ENCODE peak calls at places on chromosomes 12 and 14, in nine cellular contexts. One of them, this sample, is unnamed.

GRCh38 chr14:106060576-106060975 is 534.2 kb downstream of the TMEM121 start:
- DNase-seq in colonic mucosa: no peak
- DNase-seq in astrocyte of the cerebellum: no peak
- DNase-seq in HCT116: no peak
- DNase-seq in body of pancreas: no peak
- DNase-seq in MCF 10A: no peak
- DNase-seq in left ventricle myocardium inferior: no peak
- DNase-seq in heart left ventricle: no peak
- DNase-seq in osteocyte: no peak
- DNase-seq in this sample: no peak

GRCh38 chr14:67943947-67944346 is 124.4 kb downstream of the RAD51B start:
- DNase-seq in body of pancreas: peak
- DNase-seq in osteocyte: no peak
- DNase-seq in colonic mucosa: peak
- DNase-seq in left ventricle myocardium inferior: peak
- DNase-seq in MCF 10A: peak
- DNase-seq in astrocyte of the cerebellum: peak
- DNase-seq in HCT116: peak
- DNase-seq in heart left ventricle: peak
- DNase-seq in this sample: no peak

GRCh38 chr14:84894254-84894653 is 635.7 kb upstream of the FLRT2 start:
- DNase-seq in left ventricle myocardium inferior: no peak
- DNase-seq in MCF 10A: no peak
- DNase-seq in heart left ventricle: no peak
- DNase-seq in body of pancreas: no peak
- DNase-seq in osteocyte: no peak
- DNase-seq in HCT116: no peak
- DNase-seq in astrocyte of the cerebellum: no peak
- DNase-seq in colonic mucosa: no peak
- DNase-seq in this sample: no peak

GRCh38 chr12:54997914-54998507 is 13.4 kb upstream of the TESPA1 start:
- DNase-seq in HCT116: no peak
- DNase-seq in left ventricle myocardium inferior: no peak
- DNase-seq in astrocyte of the cerebellum: no peak
- DNase-seq in body of pancreas: no peak
- DNase-seq in colonic mucosa: no peak
- DNase-seq in osteocyte: no peak
- DNase-seq in heart left ventricle: no peak
- DNase-seq in MCF 10A: no peak
- DNase-seq in this sample: no peak

GRCh38 chr14:35387209-35387608 is 17.3 kb downstream of the NFKBIA start:
- DNase-seq in left ventricle myocardium inferior: no peak
- DNase-seq in MCF 10A: no peak
- DNase-seq in astrocyte of the cerebellum: no peak
- DNase-seq in heart left ventricle: no peak
- DNase-seq in HCT116: no peak
- DNase-seq in colonic mucosa: no peak
- DNase-seq in body of pancreas: no peak
- DNase-seq in osteocyte: no peak
- DNase-seq in this sample: no peak

GRCh38 chr12:52147367-52147972 is 44.3 kb downstream of the KRT80 start:
- DNase-seq in heart left ventricle: peak
- DNase-seq in HCT116: peak
- DNase-seq in astrocyte of the cerebellum: peak
- DNase-seq in colonic mucosa: peak
- DNase-seq in osteocyte: peak
- DNase-seq in MCF 10A: peak
- DNase-seq in body of pancreas: peak
- DNase-seq in left ventricle myocardium inferior: peak
- DNase-seq in this sample: no peak

GRCh38 chr12:68279227-68280054 is 26.0 kb upstream of the IL22 start:
- DNase-seq in body of pancreas: no peak
- DNase-seq in astrocyte of the cerebellum: no peak
- DNase-seq in left ventricle myocardium inferior: no peak
- DNase-seq in osteocyte: no peak
- DNase-seq in MCF 10A: no peak
- DNase-seq in colonic mucosa: no peak
- DNase-seq in HCT116: no peak
- DNase-seq in heart left ventricle: no peak
- DNase-seq in this sample: no peak

GRCh38 chr12:119838781-119839180 is 38.3 kb downstream of the CIT start:
- DNase-seq in heart left ventricle: no peak
- DNase-seq in astrocyte of the cerebellum: no peak
- DNase-seq in left ventricle myocardium inferior: no peak
- DNase-seq in MCF 10A: no peak
- DNase-seq in colonic mucosa: no peak
- DNase-seq in osteocyte: no peak
- DNase-seq in body of pancreas: no peak
- DNase-seq in HCT116: no peak
- DNase-seq in this sample: no peak

GRCh38 chr12:27293463-27293862 is 39.2 kb upstream of the BMAL2 start:
- DNase-seq in colonic mucosa: peak
- DNase-seq in astrocyte of the cerebellum: peak
- DNase-seq in MCF 10A: no peak
- DNase-seq in left ventricle myocardium inferior: peak
- DNase-seq in HCT116: no peak
- DNase-seq in body of pancreas: peak
- DNase-seq in heart left ventricle: no peak
- DNase-seq in osteocyte: no peak
- DNase-seq in this sample: peak

GRCh38 chr14:24367506-24368214 is at the start of gene NFATC4:
- DNase-seq in HCT116: peak
- DNase-seq in body of pancreas: peak
- DNase-seq in MCF 10A: peak
- DNase-seq in colonic mucosa: peak
- DNase-seq in osteocyte: peak
- DNase-seq in left ventricle myocardium inferior: peak
- DNase-seq in astrocyte of the cerebellum: peak
- DNase-seq in heart left ventricle: peak
- DNase-seq in this sample: peak

GRCh38 chr14:102898776-102899515 is 23.5 kb upstream of the AMN start:
- DNase-seq in osteocyte: no peak
- DNase-seq in left ventricle myocardium inferior: no peak
- DNase-seq in MCF 10A: no peak
- DNase-seq in astrocyte of the cerebellum: no peak
- DNase-seq in heart left ventricle: no peak
- DNase-seq in colonic mucosa: no peak
- DNase-seq in HCT116: no peak
- DNase-seq in body of pancreas: no peak
- DNase-seq in this sample: no peak

GRCh38 chr14:23941230-23941629 is 12.3 kb upstream of the DHRS4 start:
- DNase-seq in left ventricle myocardium inferior: no peak
- DNase-seq in heart left ventricle: no peak
- DNase-seq in body of pancreas: no peak
- DNase-seq in astrocyte of the cerebellum: no peak
- DNase-seq in osteocyte: no peak
- DNase-seq in MCF 10A: no peak
- DNase-seq in HCT116: no peak
- DNase-seq in colonic mucosa: no peak
- DNase-seq in this sample: no peak

GRCh38 chr12:92927436-92928116 is 1.5 kb downstream of the EEA1 start:
- DNase-seq in body of pancreas: no peak
- DNase-seq in osteocyte: no peak
- DNase-seq in MCF 10A: peak
- DNase-seq in HCT116: no peak
- DNase-seq in colonic mucosa: no peak
- DNase-seq in heart left ventricle: no peak
- DNase-seq in astrocyte of the cerebellum: no peak
- DNase-seq in left ventricle myocardium inferior: no peak
- DNase-seq in this sample: no peak

GRCh38 chr12:92928962-92929915 is at the start of gene EEA1:
- DNase-seq in MCF 10A: peak
- DNase-seq in left ventricle myocardium inferior: peak
- DNase-seq in body of pancreas: peak
- DNase-seq in heart left ventricle: peak
- DNase-seq in colonic mucosa: peak
- DNase-seq in astrocyte of the cerebellum: peak
- DNase-seq in HCT116: peak
- DNase-seq in osteocyte: peak
- DNase-seq in this sample: peak

GRCh38 chr12:92928431-92928961 is 599 bp downstream of the EEA1 start:
- DNase-seq in astrocyte of the cerebellum: no peak
- DNase-seq in colonic mucosa: peak
- DNase-seq in HCT116: no peak
- DNase-seq in body of pancreas: peak
- DNase-seq in left ventricle myocardium inferior: peak
- DNase-seq in heart left ventricle: peak
- DNase-seq in MCF 10A: peak
- DNase-seq in osteocyte: peak
- DNase-seq in this sample: no peak

GRCh38 chr12:92926549-92926948 is 2.5 kb downstream of the EEA1 start:
- DNase-seq in left ventricle myocardium inferior: no peak
- DNase-seq in body of pancreas: no peak
- DNase-seq in MCF 10A: no peak
- DNase-seq in HCT116: no peak
- DNase-seq in colonic mucosa: no peak
- DNase-seq in astrocyte of the cerebellum: no peak
- DNase-seq in heart left ventricle: no peak
- DNase-seq in osteocyte: no peak
- DNase-seq in this sample: no peak

DNA sequence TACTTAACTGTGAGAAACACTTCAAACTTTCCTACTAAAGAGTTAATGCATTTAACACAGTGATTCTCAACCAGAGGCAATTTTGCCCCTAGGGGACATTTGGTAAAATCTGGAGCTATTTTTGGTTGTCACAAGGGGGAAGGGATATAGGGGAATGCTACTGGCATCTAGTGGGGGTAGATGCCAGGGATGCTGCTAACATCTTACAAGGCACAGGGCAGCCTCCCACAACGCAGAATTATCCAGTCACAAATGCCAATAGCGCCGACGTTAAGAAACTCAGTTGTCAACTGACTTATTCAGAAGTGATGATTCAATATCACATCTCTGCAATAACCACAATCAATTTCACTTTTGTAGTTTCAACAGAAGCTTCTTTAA is 2.0 kb downstream of the EEA1 start:
- DNase-seq in body of pancreas: no peak
- DNase-seq in MCF 10A: peak
- DNase-seq in heart left ventricle: no peak
- DNase-seq in HCT116: no peak
- DNase-seq in osteocyte: no peak
- DNase-seq in colonic mucosa: no peak
- DNase-seq in astrocyte of the cerebellum: no peak
- DNase-seq in left ventricle myocardium inferior: no peak
- DNase-seq in this sample: no peak
- TF ChIP-seq CTCF in body of pancreas: no peak
- TF ChIP-seq CTCF in MCF 10A: no peak
- TF ChIP-seq CTCF in heart left ventricle: no peak
- TF ChIP-seq CTCF in HCT116: peak
- TF ChIP-seq CTCF in osteocyte: peak
- TF ChIP-seq CTCF in colonic mucosa: no peak
- TF ChIP-seq CTCF in astrocyte of the cerebellum: peak
- TF ChIP-seq CTCF in left ventricle myocardium inferior: peak
- TF ChIP-seq CTCF in this sample: peak

DNA sequence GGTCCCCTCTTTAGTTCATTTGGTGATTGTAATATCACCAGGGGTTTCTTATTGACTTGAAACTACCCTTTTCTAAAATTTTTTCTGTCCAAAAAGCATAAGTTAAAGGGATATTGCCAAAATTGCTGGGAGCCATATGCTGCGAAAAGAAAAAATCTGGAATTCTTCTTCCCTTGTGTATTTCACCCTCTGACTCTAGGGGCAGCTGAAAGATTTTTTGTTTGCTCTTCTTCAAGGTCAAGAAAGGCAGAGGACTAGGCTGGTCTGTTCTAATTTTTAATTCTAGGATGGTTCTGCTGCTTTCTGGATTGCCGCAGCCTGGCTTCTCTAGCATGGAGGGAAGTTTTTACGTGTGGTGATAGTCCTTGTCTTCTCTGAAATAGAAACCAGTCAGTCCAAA is 61.6 kb downstream of the FBXL14 start:
- DNase-seq in astrocyte of the cerebellum: no peak
- DNase-seq in MCF 10A: no peak
- DNase-seq in left ventricle myocardium inferior: no peak
- DNase-seq in colonic mucosa: no peak
- DNase-seq in heart left ventricle: no peak
- DNase-seq in osteocyte: peak
- DNase-seq in HCT116: no peak
- DNase-seq in body of pancreas: no peak
- DNase-seq in this sample: no peak
- TF ChIP-seq CTCF in astrocyte of the cerebellum: peak
- TF ChIP-seq CTCF in MCF 10A: no peak
- TF ChIP-seq CTCF in left ventricle myocardium inferior: no peak
- TF ChIP-seq CTCF in colonic mucosa: no peak
- TF ChIP-seq CTCF in heart left ventricle: no peak
- TF ChIP-seq CTCF in osteocyte: no peak
- TF ChIP-seq CTCF in HCT116: no peak
- TF ChIP-seq CTCF in body of pancreas: no peak
- TF ChIP-seq CTCF in this sample: no peak

GRCh38 chr12:15984097-15984800 is 73.1 kb downstream of the DERA start:
- DNase-seq in astrocyte of the cerebellum: no peak
- DNase-seq in HCT116: no peak
- DNase-seq in body of pancreas: peak
- DNase-seq in osteocyte: no peak
- DNase-seq in colonic mucosa: no peak
- DNase-seq in heart left ventricle: no peak
- DNase-seq in left ventricle myocardium inferior: no peak
- DNase-seq in MCF 10A: no peak
- DNase-seq in this sample: peak

GRCh38 chr12:15982921-15983320 is 71.8 kb downstream of the DERA start:
- DNase-seq in MCF 10A: no peak
- DNase-seq in HCT116: no peak
- DNase-seq in left ventricle myocardium inferior: no peak
- DNase-seq in body of pancreas: no peak
- DNase-seq in colonic mucosa: no peak
- DNase-seq in astrocyte of the cerebellum: no peak
- DNase-seq in heart left ventricle: no peak
- DNase-seq in osteocyte: no peak
- DNase-seq in this sample: no peak

GRCh38 chr12:15982071-15982470 is 70.9 kb downstream of the DERA start:
- DNase-seq in astrocyte of the cerebellum: no peak
- DNase-seq in MCF 10A: no peak
- DNase-seq in HCT116: no peak
- DNase-seq in body of pancreas: no peak
- DNase-seq in heart left ventricle: no peak
- DNase-seq in colonic mucosa: no peak
- DNase-seq in left ventricle myocardium inferior: no peak
- DNase-seq in osteocyte: no peak
- DNase-seq in this sample: no peak

GRCh38 chr12:15984963-15985362 is 73.8 kb downstream of the DERA start:
- DNase-seq in astrocyte of the cerebellum: no peak
- DNase-seq in body of pancreas: no peak
- DNase-seq in left ventricle myocardium inferior: no peak
- DNase-seq in colonic mucosa: no peak
- DNase-seq in osteocyte: no peak
- DNase-seq in heart left ventricle: no peak
- DNase-seq in MCF 10A: no peak
- DNase-seq in HCT116: no peak
- DNase-seq in this sample: no peak

GRCh38 chr12:15982471-15982870 is 71.3 kb downstream of the DERA start:
- DNase-seq in left ventricle myocardium inferior: no peak
- DNase-seq in body of pancreas: no peak
- DNase-seq in HCT116: no peak
- DNase-seq in heart left ventricle: no peak
- DNase-seq in osteocyte: no peak
- DNase-seq in colonic mucosa: no peak
- DNase-seq in astrocyte of the cerebellum: peak
- DNase-seq in MCF 10A: peak
- DNase-seq in this sample: no peak
- TF ChIP-seq CTCF in left ventricle myocardium inferior: peak
- TF ChIP-seq CTCF in body of pancreas: peak
- TF ChIP-seq CTCF in HCT116: peak
- TF ChIP-seq CTCF in heart left ventricle: no peak
- TF ChIP-seq CTCF in osteocyte: peak
- TF ChIP-seq CTCF in colonic mucosa: no peak
- TF ChIP-seq CTCF in astrocyte of the cerebellum: peak
- TF ChIP-seq CTCF in MCF 10A: peak
- TF ChIP-seq CTCF in this sample: peak

GRCh38 chr12:1844223-1844622 is 23.9 kb downstream of the LRTM2 start:
- DNase-seq in body of pancreas: no peak
- DNase-seq in left ventricle myocardium inferior: no peak
- DNase-seq in osteocyte: no peak
- DNase-seq in colonic mucosa: no peak
- DNase-seq in heart left ventricle: no peak
- DNase-seq in HCT116: no peak
- DNase-seq in astrocyte of the cerebellum: no peak
- DNase-seq in MCF 10A: no peak
- DNase-seq in this sample: no peak
- TF ChIP-seq CTCF in body of pancreas: no peak
- TF ChIP-seq CTCF in left ventricle myocardium inferior: no peak
- TF ChIP-seq CTCF in osteocyte: no peak
- TF ChIP-seq CTCF in colonic mucosa: no peak
- TF ChIP-seq CTCF in heart left ventricle: no peak
- TF ChIP-seq CTCF in HCT116: no peak
- TF ChIP-seq CTCF in astrocyte of the cerebellum: no peak
- TF ChIP-seq CTCF in MCF 10A: no peak
- TF ChIP-seq CTCF in this sample: no peak